ENCODE peak calls at places on chromosome 10, in four cellular contexts. S, A, R and V are unnamed samples. For H3K4me1, the result is how much of the 10 kb centered on the place peaks cover.

GRCh38 chr10:132708936-132709335 is 77.0 kb downstream of the NKX6-2 start:
- DNase-seq in S (no peak), A (peak), R (no peak), V (peak)

GRCh38 chr10:119489572-119490326 is 52.8 kb downstream of the RGS10 start:
- DNase-seq in S (peak), A (peak), R (no peak), V (peak)

GRCh38 chr10:19713800-19714525 is 102.3 kb upstream of the PLXDC2 start:
- DNase-seq in S (no peak), A (no peak), R (no peak), V (no peak)

GRCh38 chr10:83612050-83612449 is 527.3 kb upstream of the GHITM start:
- DNase-seq in S (no peak), A (no peak), R (peak), V (no peak)

GRCh38 chr10:46024948-46025347 is 5.5 kb downstream of the NCOA4 start:
- DNase-seq in S (no peak), A (no peak), R (peak), V (no peak)

GRCh38 chr10:97428572-97428981 is 2.6 kb downstream of the PGAM1 start:
- DNase-seq in S (no peak), A (no peak), R (no peak), V (no peak)

GRCh38 chr10:482848-483247 is 206.6 kb downstream of the DIP2C start:
- DNase-seq in S (no peak), A (no peak), R (no peak), V (no peak)

GRCh38 chr10:88984525-88984924 is 6.1 kb upstream of the FAS start:
- DNase-seq in S (no peak), A (no peak), R (no peak), V (no peak)

GRCh38 chr10:44047361-44047760 is 337.5 kb downstream of the CXCL12 start:
- DNase-seq in S (no peak), A (no peak), R (no peak), V (no peak)

GRCh38 chr10:63523015-63523414 is 1.8 kb downstream of the REEP3 start:
- DNase-seq in S (no peak), A (no peak), R (no peak), V (no peak)
- H3K27ac ChIP-seq in S (no peak), A (peak), R (peak), V (no peak)

GRCh38 chr10:115857856-115858255 is 415.1 kb downstream of the GFRA1 start:
- DNase-seq in S (no peak), A (no peak), R (no peak), V (no peak)
- H3K4me1 ChIP-seq in S (under half), A (under half), R (under half), V (under half)

GRCh38 chr10:93296151-93296550 is 186.0 kb downstream of the MYOF start:
- DNase-seq in S (no peak), A (no peak), R (no peak), V (no peak)
- TF ChIP-seq CTCF in S (no peak), A (no peak), R (no peak), V (no peak)

GRCh38 chr10:3398825-3399646 is 226.5 kb upstream of the PITRM1 start:
- DNase-seq in S (no peak), A (peak), R (no peak), V (no peak)
- H3K27ac ChIP-seq in S (no peak), A (peak), R (no peak), V (no peak)

DNA sequence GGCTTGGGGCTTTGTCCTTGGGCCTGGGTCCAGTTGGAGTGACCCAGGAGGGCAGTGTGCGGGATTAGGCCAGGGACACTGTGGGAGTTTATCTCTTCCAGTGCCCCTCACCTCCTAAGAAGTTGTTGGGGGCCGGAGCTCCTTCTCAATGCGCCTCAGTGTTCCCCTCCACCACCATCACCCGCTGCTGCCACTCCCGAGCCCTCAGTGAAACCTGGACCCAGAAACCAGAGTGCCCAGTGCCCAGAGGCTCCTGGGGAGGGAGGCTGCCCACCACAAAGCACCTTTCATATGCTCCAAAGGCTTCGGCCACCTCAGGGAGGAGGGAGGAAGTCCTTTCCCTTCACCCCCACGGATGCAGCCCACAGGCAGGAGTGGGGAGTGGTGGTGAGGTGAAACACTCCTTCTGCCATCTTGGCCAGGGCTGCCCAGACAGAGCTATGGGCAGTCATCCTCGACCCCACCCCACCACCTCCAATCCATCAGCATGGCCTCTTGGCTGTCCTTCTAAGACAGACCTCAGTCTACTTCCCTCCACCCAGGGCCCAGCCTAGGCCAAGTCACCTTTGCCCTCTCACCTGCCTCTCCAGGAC is 99.0 kb downstream of the SH3PXD2A start:
- DNase-seq in S (no peak), A (no peak), R (no peak), V (no peak)
- H3K4me1 ChIP-seq in S (under half), A (half or more), R (under half), V (under half)

GRCh38 chr10:78260141-78260540 is 226.5 kb downstream of the RPS24 start:
- DNase-seq in S (no peak), A (no peak), R (peak), V (no peak)
- TF ChIP-seq CTCF in S (no peak), A (no peak), R (peak), V (no peak)

GRCh38 chr10:75210193-75211006 is at the start of gene VDAC2:
- DNase-seq in S (peak), A (peak), R (peak), V (peak)

GRCh38 chr10:75207868-75208167 is 2.8 kb upstream of the VDAC2 start:
- DNase-seq in S (no peak), A (no peak), R (no peak), V (no peak)

GRCh38 chr10:75207079-75207867 is 3.3 kb upstream of the VDAC2 start:
- DNase-seq in S (no peak), A (no peak), R (no peak), V (no peak)

GRCh38 chr10:75209325-75210192 is 1.0 kb upstream of the VDAC2 start:
- DNase-seq in S (peak), A (peak), R (peak), V (peak)

GRCh38 chr10:75208177-75208576 is 2.4 kb upstream of the VDAC2 start:
- DNase-seq in S (peak), A (no peak), R (peak), V (no peak)
- H3K27ac ChIP-seq in S (peak), A (no peak), R (peak), V (no peak)

DNA sequence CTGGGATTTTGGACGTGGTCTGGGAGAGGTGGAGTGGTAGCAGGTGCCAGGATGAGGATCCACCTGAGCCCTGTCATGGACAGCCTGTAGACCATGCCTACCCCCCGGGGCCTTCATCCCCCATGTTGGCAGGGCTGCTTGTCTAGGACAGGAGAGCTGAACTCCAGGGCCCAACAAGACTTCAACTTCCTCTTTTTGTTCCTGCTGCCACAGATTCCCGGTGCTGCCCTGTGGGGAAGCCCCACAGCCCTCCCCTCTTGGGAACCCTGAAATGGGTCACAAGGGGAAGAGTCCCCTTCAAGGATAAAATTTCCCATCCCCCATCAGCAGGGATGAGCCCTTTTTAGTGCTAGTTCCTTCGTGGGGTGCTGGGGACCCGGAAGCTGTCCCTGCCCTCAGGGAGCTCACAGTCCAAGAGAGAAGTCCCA is 1.3 kb upstream of the CUEDC2 start:
- DNase-seq in S (no peak), A (no peak), R (no peak), V (no peak)
- H3K4me1 ChIP-seq in S (under half), A (under half), R (under half), V (under half)

GRCh38 chr10:33334839-33335549 is 527 bp upstream of the NRP1 start:
- DNase-seq in S (peak), A (peak), R (peak), V (peak)
- TF ChIP-seq CTCF in S (peak), A (peak), R (peak), V (no peak)

DNA sequence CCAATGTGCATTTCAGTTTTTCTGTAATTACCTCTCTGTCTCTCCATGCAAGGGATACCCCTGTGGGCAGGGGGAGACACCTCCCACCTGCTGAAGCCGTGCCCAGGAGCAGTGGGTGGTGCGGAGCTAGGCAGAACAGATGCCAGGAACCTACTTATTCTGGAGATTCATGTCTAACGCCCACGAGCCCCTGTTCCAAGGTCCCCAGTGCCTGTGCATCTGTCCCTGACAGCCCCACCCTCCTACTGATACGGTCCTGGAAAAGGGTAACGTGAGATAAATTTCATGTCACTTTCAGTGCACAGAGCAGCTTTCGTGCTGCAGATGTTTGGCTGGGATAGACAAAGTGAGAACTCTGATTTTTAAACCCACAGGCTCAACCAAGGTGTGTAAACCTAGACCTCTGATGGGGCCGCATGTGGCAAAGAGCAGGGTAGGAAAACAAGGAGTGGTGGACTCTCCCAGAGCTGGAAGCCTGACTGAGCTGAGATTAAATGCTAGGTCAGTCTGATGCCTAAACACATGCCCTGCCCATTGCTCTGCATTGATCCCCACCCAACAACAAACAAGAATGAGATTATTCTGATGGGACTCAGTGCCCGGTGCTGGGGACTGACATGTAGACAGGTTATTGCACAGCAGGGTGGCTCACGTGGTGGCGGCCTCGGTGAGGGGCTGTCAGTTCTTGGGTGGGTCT is 123.6 kb upstream of the GDF10 start:
- DNase-seq in S (no peak), A (no peak), R (no peak), V (no peak)
- H3K27ac ChIP-seq in S (no peak), A (no peak), R (peak), V (no peak)